ENCODE peak calls at places on chromosomes 13 and 19, in ten cellular contexts. B, F, S, V, U, A, R, I, Q and Z are unnamed samples.

GRCh38 chr13:80084086-80084676 is 256.7 kb downstream of the SPRY2 start:
- DNase-seq in U (no peak), Q (no peak), S (no peak), F (no peak), A (no peak), R (no peak), B (peak), I (peak), V (no peak), Z (no peak)

GRCh38 chr13:27924529-27925141 is 4.8 kb downstream of the PDX1 start:
- DNase-seq in R (no peak), V (no peak), Q (no peak), I (no peak), B (no peak), U (no peak), F (no peak), A (no peak), S (no peak), Z (no peak)

GRCh38 chr19:46372901-46373572 is 26.1 kb downstream of the PPP5C start:
- DNase-seq in B (peak), V (no peak), I (no peak), F (no peak), U (no peak), S (peak), A (no peak), Q (no peak), R (no peak), Z (no peak)

GRCh38 chr13:106095406-106095805 is 440.1 kb downstream of the EFNB2 start:
- DNase-seq in V (no peak), B (no peak), U (no peak), A (no peak), I (no peak), R (no peak), Q (no peak), F (no peak), S (no peak), Z (no peak)

GRCh38 chr13:106033634-106034033 is 501.8 kb downstream of the EFNB2 start:
- DNase-seq in U (no peak), F (no peak), R (no peak), Q (no peak), S (no peak), B (peak), I (no peak), A (no peak), V (peak), Z (no peak)

GRCh38 chr13:84255226-84255625 is 373.0 kb upstream of the SLITRK1 start:
- DNase-seq in S (no peak), B (no peak), U (no peak), Q (no peak), I (no peak), A (no peak), R (no peak), V (no peak), F (no peak), Z (no peak)

GRCh38 chr13:30832377-30832776 is 73.7 kb upstream of the MEDAG start:
- DNase-seq in I (no peak), S (no peak), V (no peak), Q (no peak), R (no peak), B (no peak), A (no peak), F (no peak), U (no peak), Z (no peak)

GRCh38 chr13:43229506-43229905 is 206.1 kb downstream of the DNAJC15 start:
- DNase-seq in I (no peak), U (no peak), S (no peak), F (no peak), V (no peak), R (no peak), A (no peak), Q (no peak), B (peak), Z (no peak)

GRCh38 chr13:94494021-94494420 is 14.5 kb upstream of the DCT start:
- DNase-seq in U (no peak), R (no peak), B (no peak), F (no peak), Q (no peak), S (no peak), V (no peak), A (no peak), I (no peak), Z (no peak)

GRCh38 chr13:82627183-82627582 is 1255.1 kb downstream of the SLITRK1 start:
- DNase-seq in S (no peak), I (no peak), V (no peak), A (no peak), B (peak), Q (no peak), U (no peak), F (no peak), R (no peak), Z (no peak)

GRCh38 chr13:99360696-99361095 is 53.5 kb upstream of the GPR183 start:
- DNase-seq in S (no peak), I (no peak), U (no peak), Q (no peak), F (no peak), B (no peak), V (no peak), R (no peak), A (no peak), Z (no peak)

GRCh38 chr13:30971575-30971974 is 39.1 kb downstream of the TEX26 start:
- DNase-seq in V (no peak), Q (no peak), R (no peak), I (no peak), U (no peak), B (peak), S (no peak), A (no peak), F (no peak), Z (no peak)

GRCh38 chr13:50149932-50150331 is 134.7 kb downstream of the KCNRG start:
- DNase-seq in I (no peak), Q (no peak), R (peak), U (peak), V (no peak), A (no peak), S (no peak), F (no peak), B (no peak), Z (no peak)

GRCh38 chr13:108777421-108778420 is 148.3 kb downstream of the MYO16 start:
- DNase-seq in V (peak), U (no peak), R (no peak), I (no peak), S (no peak), F (no peak), Q (no peak), B (peak), A (no peak), Z (no peak)

GRCh38 chr13:107969551-107969950 is 245.8 kb downstream of the LIG4 start:
- DNase-seq in F (no peak), V (no peak), B (no peak), Q (no peak), S (no peak), I (no peak), U (no peak), A (no peak), R (no peak), Z (no peak)

GRCh38 chr19:39941615-39942507 is 7.4 kb upstream of the FCGBP start:
- DNase-seq in U (no peak), B (peak), F (no peak), I (no peak), V (no peak), A (no peak), Q (no peak), S (peak), R (no peak), Z (no peak)

GRCh38 chr13:20294497-20294896 is 62.4 kb upstream of the GJB6 start:
- DNase-seq in I (no peak), U (no peak), S (no peak), F (no peak), B (no peak), Q (no peak), A (no peak), V (no peak), R (no peak), Z (no peak)

GRCh38 chr13:91381371-91381770 is 17.1 kb upstream of the GPC5 start:
- DNase-seq in F (no peak), V (no peak), R (peak), A (no peak), S (no peak), I (no peak), B (peak), Q (no peak), U (no peak), Z (no peak)

GRCh38 chr19:10390652-10391286 is 10.4 kb upstream of the TYK2 start:
- DNase-seq in Q (peak), S (peak), V (peak), I (peak), R (peak), A (peak), U (peak), F (peak), B (peak), Z (peak)

GRCh38 chr13:35964764-35965163 is 166.4 kb downstream of the DCLK1 start:
- DNase-seq in F (no peak), R (no peak), Q (no peak), A (no peak), B (no peak), V (peak), S (no peak), U (no peak), I (no peak), Z (no peak)

GRCh38 chr19:4183967-4184717 is 1.7 kb downstream of the ANKRD24 start:
- DNase-seq in B (no peak), V (no peak), S (no peak), U (no peak), Q (peak), A (no peak), I (no peak), F (no peak), R (no peak), Z (no peak)

GRCh38 chr13:41019027-41019487 is at the start of gene ELF1:
- DNase-seq in R (no peak), A (no peak), F (no peak), B (peak), U (no peak), S (peak), Q (no peak), I (no peak), V (peak), Z (peak)

GRCh38 chr19:343941-344624 is 513 bp downstream of the MIER2 start:
- DNase-seq in Q (no peak), A (no peak), F (no peak), S (no peak), U (no peak), I (no peak), V (no peak), B (peak), R (peak), Z (no peak)

GRCh38 chr19:3015126-3016057 is 13.7 kb downstream of the TLE2 start:
- DNase-seq in I (no peak), R (no peak), S (no peak), F (no peak), V (no peak), Q (no peak), B (no peak), U (no peak), A (no peak), Z (no peak)

GRCh38 chr19:17922138-17922537 is 10.7 kb upstream of the CCDC124 start:
- DNase-seq in S (no peak), A (no peak), Q (no peak), V (no peak), I (no peak), B (no peak), U (no peak), F (no peak), R (no peak), Z (no peak)

GRCh38 chr19:29531458-29532025 is 5.7 kb downstream of the VSTM2B start:
- DNase-seq in Q (no peak), V (no peak), B (no peak), S (peak), A (no peak), I (no peak), F (no peak), U (no peak), R (no peak), Z (no peak)

GRCh38 chr13:113794764-113795173 is 35.7 kb downstream of the TMEM255B start:
- DNase-seq in V (no peak), I (no peak), U (no peak), S (no peak), B (no peak), Q (peak), A (no peak), F (no peak), R (no peak), Z (no peak)

GRCh38 chr13:113859311-113860050 is 4.4 kb downstream of the GAS6 start:
- DNase-seq in A (no peak), Q (no peak), R (no peak), I (no peak), F (no peak), V (no peak), U (no peak), S (no peak), B (no peak), Z (no peak)

GRCh38 chr19:4914736-4915501 is 5.6 kb downstream of the UHRF1 start:
- DNase-seq in V (no peak), U (no peak), I (no peak), Q (no peak), F (no peak), B (peak), S (peak), A (no peak), R (no peak), Z (peak)

GRCh38 chr19:45419396-45419795 is 4.3 kb downstream of the ERCC1 start:
- DNase-seq in Q (no peak), I (no peak), F (no peak), U (no peak), R (no peak), B (no peak), A (no peak), V (no peak), S (peak), Z (no peak)

GRCh38 chr13:100528353-100528752 is 60.2 kb downstream of the GGACT start:
- DNase-seq in R (no peak), Q (no peak), S (no peak), V (no peak), I (no peak), B (no peak), A (no peak), F (no peak), U (no peak), Z (no peak)

GRCh38 chr19:19566306-19566705 is 28.2 kb downstream of the CILP2 start:
- DNase-seq in I (no peak), B (peak), F (no peak), U (no peak), A (no peak), V (no peak), R (no peak), S (no peak), Q (no peak), Z (no peak)

GRCh38 chr13:99280166-99280565 is 22.0 kb upstream of the GPR18 start:
- DNase-seq in S (no peak), U (no peak), R (no peak), A (no peak), B (peak), I (no peak), Q (no peak), F (no peak), V (no peak), Z (no peak)

GRCh38 chr13:109938255-109938936 is 152.0 kb upstream of the IRS2 start:
- DNase-seq in B (peak), F (no peak), V (no peak), I (no peak), A (no peak), R (no peak), Q (no peak), U (no peak), S (no peak), Z (no peak)

GRCh38 chr19:23415561-23416191 is 20.4 kb upstream of the ZNF91 start:
- DNase-seq in I (no peak), F (peak), Q (no peak), U (peak), A (no peak), B (peak), S (peak), R (peak), V (no peak), Z (no peak)

GRCh38 chr19:38650180-38650775 is 2.8 kb downstream of the ACTN4 start:
- DNase-seq in R (no peak), S (peak), I (no peak), F (no peak), A (no peak), U (no peak), B (no peak), V (no peak), Q (peak), Z (no peak)

GRCh38 chr19:46608581-46609345 is 7.6 kb downstream of the CALM3 start:
- DNase-seq in B (no peak), A (peak), I (no peak), S (no peak), U (peak), F (no peak), Q (no peak), V (no peak), R (no peak), Z (no peak)

GRCh38 chr13:24348797-24349515 is 39.6 kb downstream of the C1QTNF9 start:
- DNase-seq in U (no peak), S (peak), B (no peak), Q (peak), I (no peak), V (no peak), F (no peak), A (no peak), R (no peak), Z (no peak)

GRCh38 chr13:51818771-51819511 is 15.0 kb upstream of the DHRS12 start:
- DNase-seq in U (no peak), V (no peak), A (no peak), Q (no peak), F (no peak), R (no peak), S (no peak), I (no peak), B (peak), Z (no peak)

GRCh38 chr13:104980571-104980970 is 1554.9 kb downstream of the EFNB2 start:
- DNase-seq in S (no peak), V (no peak), Q (no peak), A (no peak), F (no peak), B (no peak), U (no peak), R (no peak), I (no peak), Z (no peak)

DNA sequence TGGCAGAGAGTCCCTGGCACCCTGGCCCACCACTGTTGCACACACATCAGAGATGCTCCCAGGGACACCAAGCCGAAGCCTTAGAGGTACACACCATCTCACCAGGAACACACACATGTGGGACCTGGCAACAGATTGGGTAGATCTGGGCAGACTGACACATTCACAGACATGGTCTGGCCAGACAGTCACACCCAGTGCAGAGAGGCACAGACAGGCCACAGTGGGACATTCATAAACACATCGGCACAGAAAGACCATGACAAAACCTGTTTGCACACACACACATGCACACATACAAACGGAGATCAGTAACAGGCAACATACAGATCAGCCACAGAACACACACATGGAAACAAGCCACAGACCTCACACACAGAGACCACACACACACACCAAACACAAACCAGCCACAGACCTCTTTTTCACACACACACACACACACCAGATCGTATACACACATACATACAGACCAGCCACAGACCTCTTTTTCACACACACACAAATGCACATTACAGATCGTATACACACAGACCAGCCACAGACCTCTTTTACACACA is 6.3 kb upstream of the JUNB start:
- DNase-seq in B (no peak), U (no peak), A (no peak), I (no peak), R (no peak), S (no peak), V (no peak), Q (no peak), F (no peak), Z (no peak)
- H3K27ac ChIP-seq in B (peak), U (peak), A (peak), I (peak), R (peak), S (peak), V (no peak), Q (no peak), F (peak), Z (peak)

GRCh38 chr19:41156207-41156606 is 36.8 kb upstream of the CYP2S1 start:
- DNase-seq in R (no peak), F (no peak), B (no peak), A (no peak), V (no peak), I (no peak), S (no peak), Q (no peak), U (no peak), Z (no peak)
- TF ChIP-seq CTCF in R (peak), F (no peak), B (no peak), A (no peak), V (no peak), I (no peak), S (no peak), Q (no peak), U (no peak), Z (no peak)

GRCh38 chr19:14005381-14006084 is 587 bp downstream of the RFX1 start:
- DNase-seq in U (peak), I (no peak), S (peak), V (peak), R (peak), A (peak), B (peak), F (peak), Q (peak), Z (peak)

GRCh38 chr19:14003279-14004051 is 2.7 kb downstream of the RFX1 start:
- DNase-seq in A (no peak), S (no peak), I (no peak), Q (peak), B (no peak), U (peak), R (no peak), F (no peak), V (no peak), Z (no peak)

GRCh38 chr19:14006766-14007562 is 844 bp upstream of the RFX1 start:
- DNase-seq in A (no peak), Q (peak), I (no peak), U (peak), V (no peak), F (peak), B (no peak), S (no peak), R (no peak), Z (no peak)

GRCh38 chr19:14004619-14005380 is 1.3 kb downstream of the RFX1 start:
- DNase-seq in F (peak), I (no peak), A (peak), S (peak), R (no peak), B (no peak), V (peak), Q (peak), U (peak), Z (no peak)

DNA sequence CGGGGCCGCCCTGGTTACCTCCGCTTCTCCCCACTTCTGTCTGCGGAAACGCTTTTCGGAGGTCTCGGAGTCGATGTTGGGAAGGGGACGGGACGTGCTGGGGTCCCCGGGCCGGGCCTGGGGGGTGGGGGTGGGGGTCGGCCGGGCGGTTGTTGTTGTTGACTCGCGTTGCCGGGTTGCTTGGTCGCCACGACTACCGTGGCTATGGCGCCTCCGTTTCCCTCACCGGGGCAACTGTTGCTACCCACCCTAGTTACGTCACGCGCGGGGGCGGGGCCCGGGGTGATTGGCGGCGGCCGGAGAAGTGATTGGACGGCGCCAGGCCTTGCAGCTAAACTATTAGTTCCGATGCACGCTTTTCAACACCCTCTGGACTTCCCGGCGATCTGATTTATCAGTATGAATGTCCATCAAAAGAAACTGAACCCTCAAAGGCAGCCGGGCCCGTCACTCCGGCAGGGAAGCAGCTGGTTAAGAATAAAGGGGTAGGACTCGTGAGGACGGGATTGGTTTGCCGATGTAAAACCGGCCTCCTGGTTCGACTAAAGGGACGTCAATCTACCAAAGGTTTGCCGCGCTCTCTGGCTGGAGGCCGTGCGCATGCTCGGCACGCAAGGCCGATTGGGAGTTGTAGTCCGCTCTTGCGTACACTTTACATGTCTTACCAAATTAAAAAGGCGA is at the start of gene RFX1:
- DNase-seq in U (peak), S (peak), Q (peak), B (peak), V (peak), R (peak), F (peak), I (peak), A (peak), Z (peak)
- H3K27ac ChIP-seq in U (peak), S (peak), Q (peak), B (peak), V (peak), R (peak), F (peak), I (peak), A (peak), Z (peak)

GRCh38 chr13:97439196-97439595 is 5.2 kb downstream of the RAP2A start:
- DNase-seq in I (no peak), Q (no peak), U (no peak), F (no peak), B (no peak), S (no peak), R (no peak), V (no peak), A (no peak), Z (no peak)

GRCh38 chr13:97437729-97438128 is 3.8 kb downstream of the RAP2A start:
- DNase-seq in B (no peak), I (no peak), Q (no peak), U (no peak), R (no peak), V (no peak), S (no peak), F (no peak), A (no peak), Z (no peak)

GRCh38 chr13:97445504-97446187 is 11.7 kb downstream of the RAP2A start:
- DNase-seq in B (no peak), I (no peak), U (no peak), S (no peak), F (no peak), R (no peak), V (no peak), Q (no peak), A (no peak), Z (no peak)

GRCh38 chr13:97440598-97440997 is 6.6 kb downstream of the RAP2A start:
- DNase-seq in S (no peak), R (no peak), A (no peak), B (peak), U (no peak), F (no peak), V (no peak), Q (no peak), I (no peak), Z (no peak)

GRCh38 chr13:97441414-97441813 is 7.4 kb downstream of the RAP2A start:
- DNase-seq in V (no peak), A (no peak), R (no peak), I (no peak), U (no peak), B (no peak), Q (no peak), F (no peak), S (no peak), Z (no peak)
- TF ChIP-seq CTCF in V (no peak), A (no peak), R (no peak), I (no peak), U (no peak), B (no peak), Q (no peak), F (no peak), S (no peak), Z (no peak)